ENCODE peak calls at places on chromosomes 6 and 20, in six cellular contexts. X, T, I, Q, R and M are unnamed samples.

GRCh38 chr20:22578221-22579118 is 5.9 kb downstream of the FOXA2 start:
- DNase-seq in X (no peak), T (no peak), I (no peak), Q (no peak), R (no peak), M (peak)

GRCh38 chr20:18831830-18832229 is 18.2 kb downstream of the SCP2D1 start:
- DNase-seq in X (peak), T (no peak), I (no peak), Q (peak), R (peak), M (no peak)

GRCh38 chr6:147274012-147274411 is 69.8 kb downstream of the STXBP5 start:
- DNase-seq in X (no peak), T (no peak), I (no peak), Q (no peak), R (no peak), M (no peak)

GRCh38 chr6:5238336-5238735 is 22.4 kb downstream of the LYRM4 start:
- DNase-seq in X (no peak), T (no peak), I (no peak), Q (no peak), R (no peak), M (no peak)

GRCh38 chr6:167455371-167455770 is 130.5 kb downstream of the TTLL2 start:
- DNase-seq in X (no peak), T (no peak), I (no peak), Q (no peak), R (no peak), M (no peak)

GRCh38 chr6:82832811-82833210 is 232.8 kb downstream of the UBE3D start:
- DNase-seq in X (no peak), T (no peak), I (no peak), Q (no peak), R (peak), M (no peak)

GRCh38 chr20:20261159-20261558 is 106.7 kb upstream of the INSM1 start:
- DNase-seq in X (no peak), T (no peak), I (no peak), Q (no peak), R (peak), M (no peak)

GRCh38 chr6:80223743-80224212 is 117.3 kb downstream of the BCKDHB start:
- DNase-seq in X (no peak), T (no peak), I (no peak), Q (no peak), R (no peak), M (no peak)

GRCh38 chr6:7526755-7527154 is 14.7 kb upstream of the DSP start:
- DNase-seq in X (no peak), T (peak), I (no peak), Q (no peak), R (no peak), M (no peak)

GRCh38 chr20:44961024-44961866 is 1.0 kb upstream of the TOMM34 start:
- DNase-seq in X (peak), T (no peak), I (no peak), Q (peak), R (no peak), M (no peak)

GRCh38 chr20:52783769-52784168 is 188.4 kb upstream of the TSHZ2 start:
- DNase-seq in X (no peak), T (peak), I (no peak), Q (peak), R (peak), M (peak)

GRCh38 chr20:37179671-37180524 is 550 bp upstream of the MROH8 start:
- DNase-seq in X (peak), T (no peak), I (no peak), Q (peak), R (peak), M (no peak)

GRCh38 chr6:48615041-48615440 is 504.0 kb upstream of the PTCHD4 start:
- DNase-seq in X (peak), T (no peak), I (no peak), Q (no peak), R (peak), M (no peak)

GRCh38 chr6:158642097-158642601 is 2.4 kb downstream of the DYNLT1 start:
- DNase-seq in X (peak), T (no peak), I (no peak), Q (peak), R (peak), M (no peak)

GRCh38 chr20:32017711-32018251 is 7.5 kb downstream of the CCM2L start:
- DNase-seq in X (no peak), T (peak), I (peak), Q (no peak), R (peak), M (peak)

GRCh38 chr20:63736893-63737689 is 627 bp downstream of the LIME1 start:
- DNase-seq in X (no peak), T (peak), I (no peak), Q (no peak), R (peak), M (no peak)

GRCh38 chr20:17909745-17910345 is 58.7 kb downstream of the SNX5 start:
- DNase-seq in X (no peak), T (no peak), I (no peak), Q (no peak), R (no peak), M (no peak)

GRCh38 chr6:89888138-89888514 is 6.1 kb upstream of the GJA10 start:
- DNase-seq in X (no peak), T (no peak), I (no peak), Q (no peak), R (no peak), M (no peak)

GRCh38 chr20:10551732-10552724 is 116.9 kb downstream of the SLX4IP start:
- DNase-seq in X (no peak), T (peak), I (peak), Q (peak), R (no peak), M (peak)

GRCh38 chr6:13239530-13240455 is 88.5 kb downstream of the TBC1D7 start:
- DNase-seq in X (peak), T (no peak), I (no peak), Q (no peak), R (no peak), M (no peak)

DNA sequence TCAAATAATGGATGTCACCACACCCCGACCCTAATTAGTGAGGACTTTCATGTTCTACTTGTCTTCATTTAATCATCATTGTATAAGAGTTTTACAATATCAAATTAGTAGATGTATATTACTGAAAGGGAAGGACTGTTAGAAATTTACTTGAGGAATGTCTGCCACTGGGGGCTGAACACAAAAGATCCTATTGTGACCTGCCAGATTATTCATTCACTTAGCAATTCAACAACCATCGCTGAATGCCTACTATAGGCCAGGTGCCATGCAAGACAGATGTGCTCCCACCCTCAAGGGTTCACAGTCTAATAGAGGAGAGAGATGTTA is 8.0 kb upstream of the RBCK1 start:
- DNase-seq in X (no peak), T (no peak), I (no peak), Q (no peak), R (no peak), M (no peak)
- H4K91ac ChIP-seq in X (no peak), T (no peak), I (no peak), Q (no peak), R (no peak), M (no peak)

DNA sequence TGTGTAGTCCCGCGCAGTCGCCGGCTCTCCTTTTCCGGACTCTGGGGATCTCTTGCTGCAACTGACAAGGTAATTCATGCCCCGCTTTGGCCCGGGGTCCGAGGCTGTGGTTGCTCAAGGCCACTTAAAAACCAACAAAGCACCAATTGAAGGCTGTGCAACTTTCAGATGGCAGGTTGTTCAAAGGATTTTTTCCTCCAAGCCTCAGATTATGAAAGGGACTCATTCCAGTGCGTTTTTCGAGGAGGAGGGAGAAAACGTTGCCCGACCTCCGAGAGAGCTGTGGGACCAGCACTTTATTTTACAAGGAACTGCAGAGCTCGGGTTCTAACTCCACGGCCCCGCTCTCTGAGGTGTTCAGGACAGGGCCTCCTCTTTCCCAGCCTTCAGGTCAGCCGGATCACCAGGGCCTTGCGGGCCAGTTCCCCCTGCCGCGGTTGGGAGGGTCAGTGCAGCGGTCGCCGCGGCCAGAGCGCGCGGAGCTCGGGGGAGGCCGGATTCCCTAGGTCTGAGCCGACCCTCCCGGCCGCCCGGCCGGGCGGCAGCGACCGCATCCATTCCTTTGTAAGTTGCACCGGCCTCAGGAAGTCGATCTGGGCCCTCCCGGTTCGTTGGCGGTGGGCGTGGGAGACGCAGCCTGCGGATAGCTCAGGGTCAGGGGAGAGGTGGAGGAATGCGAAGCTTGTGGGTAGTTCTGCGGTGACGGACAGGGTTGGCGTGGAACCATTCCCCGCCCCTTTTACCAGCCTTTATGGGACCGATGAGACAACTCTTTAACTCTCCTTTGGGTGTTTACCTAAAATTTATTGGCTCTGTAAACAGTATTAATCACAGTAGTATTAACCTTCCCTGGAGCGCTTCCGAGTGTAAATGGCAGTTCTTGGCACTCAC is 1.6 kb downstream of the UTRN start:
- DNase-seq in X (peak), T (peak), I (peak), Q (peak), R (peak), M (no peak)
- H3K4ac ChIP-seq in X (peak), T (no peak), I (no peak), Q (no peak), R (peak), M (no peak)

GRCh38 chr6:1509241-1509640 is 100.5 kb upstream of the FOXC1 start:
- DNase-seq in X (no peak), T (no peak), I (no peak), Q (no peak), R (peak), M (no peak)
- H4K91ac ChIP-seq in X (no peak), T (no peak), I (no peak), Q (no peak), R (no peak), M (no peak)

GRCh38 chr6:42140756-42141602 is 1.4 kb downstream of the C6orf132 start:
- DNase-seq in X (no peak), T (no peak), I (no peak), Q (peak), R (peak), M (no peak)

GRCh38 chr6:42141603-42142117 is 760 bp downstream of the C6orf132 start:
- DNase-seq in X (no peak), T (no peak), I (no peak), Q (no peak), R (no peak), M (no peak)

GRCh38 chr6:42138630-42139619 is 3.5 kb downstream of the C6orf132 start:
- DNase-seq in X (peak), T (peak), I (peak), Q (peak), R (no peak), M (no peak)

GRCh38 chr6:42140051-42140450 is 2.4 kb downstream of the C6orf132 start:
- DNase-seq in X (no peak), T (no peak), I (no peak), Q (peak), R (no peak), M (no peak)

GRCh38 chr6:42142118-42142835 is at the start of gene C6orf132:
- DNase-seq in X (no peak), T (peak), I (no peak), Q (peak), R (peak), M (peak)
- H3K4ac ChIP-seq in X (peak), T (peak), I (no peak), Q (no peak), R (peak), M (peak)

GRCh38 chr20:51358032-51358724 is 184.3 kb downstream of the NFATC2 start:
- DNase-seq in X (no peak), T (no peak), I (no peak), Q (no peak), R (no peak), M (no peak)
- H4K91ac ChIP-seq in X (peak), T (no peak), I (no peak), Q (no peak), R (no peak), M (no peak)

DNA sequence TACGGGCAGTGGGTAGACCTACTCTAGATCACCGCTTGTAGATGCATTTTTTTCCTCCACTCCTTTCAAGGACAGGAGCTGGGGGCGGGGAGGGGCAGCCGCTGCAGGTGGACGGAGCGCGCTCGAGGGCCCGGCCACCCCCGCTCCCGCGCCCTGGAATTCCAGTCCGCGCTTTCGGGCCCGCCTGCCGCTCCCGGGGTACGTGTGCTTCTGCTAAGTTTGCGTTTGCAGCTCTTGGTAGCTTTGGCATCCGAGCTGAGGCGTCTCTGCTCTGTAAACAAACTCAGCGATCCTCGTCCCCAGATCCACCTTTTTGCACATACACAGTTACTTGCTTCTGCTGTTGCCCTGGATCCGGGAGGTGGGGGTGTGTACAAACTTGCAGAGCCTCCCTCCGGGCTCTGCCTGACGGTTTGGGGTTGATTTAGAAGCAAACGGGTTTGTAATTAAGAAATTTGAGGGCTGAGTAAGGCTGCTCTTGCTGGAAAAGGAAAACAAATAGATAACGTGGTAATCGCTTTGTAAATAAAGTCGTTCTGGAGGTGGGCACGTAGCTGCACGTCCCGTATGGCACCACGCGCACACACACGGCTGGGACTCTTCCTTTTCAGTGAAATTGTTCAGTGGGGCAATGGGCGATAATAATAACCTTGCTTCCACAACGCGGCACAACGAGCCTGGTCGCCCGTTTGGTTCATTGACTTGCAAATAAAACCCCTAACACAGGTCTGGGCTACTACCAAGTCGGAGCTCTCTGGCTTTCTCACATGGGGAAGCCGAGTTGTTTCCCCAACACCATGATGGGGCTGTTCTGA is 998 bp upstream of the CITED2 start:
- DNase-seq in X (peak), T (peak), I (peak), Q (peak), R (peak), M (peak)
- H3K4ac ChIP-seq in X (peak), T (no peak), I (no peak), Q (peak), R (peak), M (peak)

DNA sequence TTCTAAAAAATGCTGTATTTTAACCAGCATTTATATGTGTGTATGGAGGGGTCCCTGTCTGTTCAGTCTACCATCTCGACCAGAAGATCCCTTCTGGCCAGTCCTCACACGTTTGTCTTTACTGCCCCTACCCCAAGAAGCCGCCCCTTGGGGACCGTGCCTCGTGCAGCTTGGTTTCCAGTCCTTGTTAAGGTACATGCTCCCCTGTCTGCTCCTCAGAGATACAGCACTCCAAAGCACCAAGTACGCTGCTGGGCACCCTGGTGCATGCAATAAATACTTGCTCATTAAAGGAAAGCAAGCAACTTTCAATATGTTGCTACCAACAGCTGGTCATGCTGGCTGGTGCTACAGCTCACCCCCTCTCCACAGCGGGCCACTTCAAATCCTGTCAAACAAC is 61.5 kb downstream of the PSMG4 start:
- DNase-seq in X (no peak), T (no peak), I (no peak), Q (no peak), R (no peak), M (no peak)
- H4K91ac ChIP-seq in X (no peak), T (no peak), I (no peak), Q (no peak), R (no peak), M (no peak)

DNA sequence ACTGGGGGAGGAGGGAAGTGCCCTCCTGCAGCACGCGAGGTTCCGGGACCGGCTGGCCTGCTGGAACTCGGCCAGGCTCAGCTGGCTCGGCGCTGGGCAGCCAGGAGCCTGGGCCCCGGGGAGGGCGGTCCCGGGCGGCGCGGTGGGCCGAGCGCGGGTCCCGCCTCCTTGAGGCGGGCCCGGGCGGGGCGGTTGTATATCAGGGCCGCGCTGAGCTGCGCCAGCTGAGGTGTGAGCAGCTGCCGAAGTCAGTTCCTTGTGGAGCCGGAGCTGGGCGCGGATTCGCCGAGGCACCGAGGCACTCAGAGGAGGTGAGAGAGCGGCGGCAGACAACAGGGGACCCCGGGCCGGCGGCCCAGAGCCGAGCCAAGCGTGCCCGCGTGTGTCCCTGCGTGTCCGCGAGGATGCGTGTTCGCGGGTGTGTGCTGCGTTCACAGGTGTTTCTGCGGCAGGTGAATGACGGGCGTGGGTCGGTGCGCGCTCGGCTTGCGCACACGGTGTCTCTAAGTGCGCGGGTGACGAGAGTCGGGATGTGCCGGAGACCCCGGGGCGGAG is at the start of gene CDKN1A:
- DNase-seq in X (peak), T (peak), I (peak), Q (peak), R (peak), M (peak)
- H3K4ac ChIP-seq in X (peak), T (no peak), I (no peak), Q (no peak), R (peak), M (peak)

DNA sequence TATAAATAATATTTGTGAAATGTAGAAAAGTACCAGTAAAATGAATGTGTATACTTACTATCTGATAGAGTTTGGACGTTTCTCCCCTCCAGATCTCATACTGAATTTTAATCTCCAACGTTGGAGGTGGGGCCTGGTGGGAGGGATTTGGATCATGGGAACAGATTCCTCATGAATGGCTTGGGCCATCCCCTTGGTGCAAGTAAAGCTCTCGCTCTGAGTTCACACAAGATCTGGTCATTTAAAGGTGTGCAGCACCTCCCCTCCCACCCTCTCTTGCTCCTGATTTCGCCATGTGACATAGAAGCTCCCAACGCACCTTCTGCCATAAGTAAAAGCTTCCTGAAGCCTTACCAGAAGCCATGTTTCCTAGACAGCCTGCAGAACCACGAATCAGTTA is 219.0 kb downstream of the HACE1 start:
- DNase-seq in X (no peak), T (no peak), I (no peak), Q (no peak), R (no peak), M (no peak)
- H4K91ac ChIP-seq in X (no peak), T (no peak), I (no peak), Q (no peak), R (no peak), M (no peak)

DNA sequence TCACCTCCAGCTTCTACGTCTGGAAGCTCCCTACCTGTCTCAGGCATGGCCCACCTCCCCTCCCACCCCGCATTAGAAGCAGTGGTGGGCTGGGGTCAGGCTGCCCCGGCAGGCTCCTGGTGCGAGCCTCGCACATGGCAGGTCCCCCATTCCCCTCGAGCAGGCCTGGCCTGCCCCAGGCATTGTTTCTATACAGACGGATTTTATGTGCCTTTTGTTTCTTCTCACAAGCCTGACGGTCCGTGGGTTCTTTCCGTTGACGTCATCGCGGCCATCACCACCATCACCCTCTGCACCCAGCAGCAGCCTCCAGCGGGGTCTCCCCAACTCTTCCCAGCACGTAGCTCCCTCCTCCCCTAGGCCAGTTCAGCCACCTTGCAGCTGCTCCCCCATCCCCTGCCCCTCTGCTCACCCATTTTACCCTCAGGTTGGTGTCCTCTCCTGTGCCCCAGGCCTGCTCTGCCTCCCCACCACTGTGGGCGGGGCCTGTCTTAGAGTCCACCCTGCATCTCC is 4.6 kb downstream of the CST7 start:
- DNase-seq in X (no peak), T (peak), I (no peak), Q (no peak), R (no peak), M (no peak)
- H3K4ac ChIP-seq in X (no peak), T (no peak), I (no peak), Q (no peak), R (no peak), M (no peak)